ENCODE peak calls at places on chromosomes 11 and 22, in ten cellular contexts. C, I, S, K, W, F, M, U, H and B are unnamed samples.

GRCh38 chr11:122202951-122203456 is 87.0 kb upstream of the BLID start:
- DNase-seq in S (peak; percentile 49), U (peak; percentile 79), F (peak; percentile 84), W (no peak), I (peak; percentile 79), M (no peak), C (peak; percentile 76), K (peak; percentile 76), H (no peak), B (peak; percentile 39)

GRCh38 chr22:44046485-44047141 is 22.5 kb downstream of the PARVB start:
- DNase-seq in U (no peak), F (no peak), W (no peak), H (no peak), I (no peak), C (no peak), K (peak; percentile 48), M (no peak), S (no peak), B (no peak)

GRCh38 chr11:92702037-92702436 is 267.4 kb upstream of the MTNR1B start:
- DNase-seq in H (no peak), C (peak; percentile 26), U (no peak), S (no peak), K (no peak), W (no peak), M (no peak), F (no peak), I (no peak), B (no peak)

GRCh38 chr22:45503071-45503815 is 560 bp downstream of the FBLN1 start:
- DNase-seq in I (peak; percentile 72), U (no peak), M (no peak), W (no peak), F (no peak), S (no peak), H (no peak), K (no peak), C (no peak), B (no peak)

GRCh38 chr22:48279465-48279765 is 1517.0 kb downstream of the TBC1D22A start:
- DNase-seq in W (no peak), U (no peak), S (no peak), I (no peak), C (no peak), F (no peak), K (no peak), M (no peak), H (no peak), B (peak; percentile 23)

GRCh38 chr22:44005524-44005923 is 18.6 kb upstream of the PARVB start:
- DNase-seq in S (no peak), U (no peak), W (no peak), K (no peak), M (no peak), C (no peak), H (peak; percentile 57), I (no peak), F (no peak), B (no peak)

GRCh38 chr11:26700536-26701235 is 21.2 kb downstream of the SLC5A12 start:
- DNase-seq in F (no peak), W (no peak), C (no peak), U (no peak), I (peak; percentile 36), M (no peak), H (no peak), K (no peak), S (no peak), B (no peak)

GRCh38 chr11:49151211-49151610 is 57.2 kb downstream of the FOLH1 start:
- DNase-seq in F (no peak), C (no peak), I (no peak), K (no peak), U (no peak), M (no peak), W (no peak), S (no peak), H (no peak), B (no peak)

GRCh38 chr11:110065189-110065588 is 28.0 kb upstream of the ZC3H12C start:
- DNase-seq in F (no peak), H (no peak), C (no peak), M (no peak), W (no peak), U (no peak), I (no peak), S (no peak), K (no peak), B (no peak)

GRCh38 chr11:8906629-8907028 is 4.4 kb upstream of the AKIP1 start:
- DNase-seq in U (no peak), C (peak; percentile 85), K (no peak), H (no peak), M (no peak), I (no peak), F (peak; percentile 75), W (no peak), S (no peak), B (no peak)

GRCh38 chr11:37110383-37110782 is 512.3 kb upstream of the RAG2 start:
- DNase-seq in C (no peak), K (no peak), F (no peak), M (no peak), W (no peak), H (no peak), I (no peak), S (no peak), U (no peak), B (no peak)

GRCh38 chr22:34702279-34702678 is 363.7 kb upstream of the ISX start:
- DNase-seq in I (no peak), C (no peak), S (no peak), H (no peak), M (no peak), U (no peak), W (no peak), F (no peak), K (no peak), B (no peak)

GRCh38 chr11:85935751-85936150 is 80.6 kb downstream of the CCDC83 start:
- DNase-seq in W (no peak), S (no peak), I (no peak), C (no peak), M (no peak), K (no peak), F (no peak), U (no peak), H (no peak), B (no peak)

GRCh38 chr11:133953571-133953970 is 3.2 kb downstream of the IGSF9B start:
- DNase-seq in K (no peak), I (no peak), M (no peak), W (no peak), C (no peak), U (no peak), F (no peak), H (no peak), S (no peak), B (no peak)

GRCh38 chr11:111376453-111376871 is 2.6 kb downstream of the POU2AF1 start:
- DNase-seq in F (no peak), U (no peak), I (no peak), K (no peak), C (no peak), H (no peak), M (no peak), S (peak; percentile 42), W (no peak), B (no peak)

GRCh38 chr11:121354192-121354591 is 61.6 kb downstream of the SC5D start:
- DNase-seq in C (no peak), H (no peak), M (no peak), S (no peak), F (no peak), W (no peak), K (no peak), I (no peak), U (no peak), B (no peak)

GRCh38 chr22:36327922-36328551 is 59.7 kb downstream of the MYH9 start:
- DNase-seq in S (no peak), C (peak; percentile 52), K (no peak), I (no peak), H (no peak), M (no peak), F (peak; percentile 92), U (no peak), W (no peak), B (peak; percentile 72)

GRCh38 chr11:44424841-44425240 is 114.9 kb upstream of the ALX4 start:
- DNase-seq in S (no peak), F (no peak), W (no peak), U (no peak), C (no peak), K (no peak), M (no peak), I (no peak), H (no peak), B (no peak)

GRCh38 chr11:122317337-122317736 is 201.3 kb upstream of the BLID start:
- DNase-seq in F (peak; percentile 11), C (no peak), U (no peak), K (no peak), I (no peak), S (no peak), H (no peak), W (no peak), M (no peak), B (no peak)

GRCh38 chr11:24064309-24064903 is 432.4 kb upstream of the LUZP2 start:
- DNase-seq in F (no peak), S (no peak), I (no peak), K (no peak), U (no peak), C (no peak), H (no peak), W (no peak), M (no peak), B (no peak)

GRCh38 chr11:47924184-47924671 is 56.1 kb upstream of the PTPRJ start:
- DNase-seq in M (no peak), U (no peak), C (peak; percentile 80), W (no peak), F (peak; percentile 72), I (no peak), K (no peak), S (no peak), H (no peak), B (peak; percentile 72)

GRCh38 chr11:79400717-79401330 is 40.0 kb downstream of the TENM4 start:
- DNase-seq in I (peak; percentile 57), F (peak; percentile 30), W (no peak), H (no peak), U (no peak), C (peak; percentile 57), M (no peak), K (peak; percentile 39), S (no peak), B (no peak)

GRCh38 chr11:2507945-2508749 is 63.3 kb downstream of the KCNQ1 start:
- DNase-seq in H (no peak), U (peak; percentile 28), F (no peak), K (no peak), C (no peak), I (no peak), M (no peak), S (no peak), W (no peak), B (no peak)

GRCh38 chr11:100972046-100972445 is 157.6 kb downstream of the PGR start:
- DNase-seq in I (no peak), W (no peak), K (no peak), C (no peak), H (no peak), M (no peak), S (no peak), U (no peak), F (no peak), B (no peak)

GRCh38 chr22:20264614-20265452 is 3.3 kb downstream of the RTN4R start:
- DNase-seq in F (no peak), S (no peak), I (no peak), C (no peak), U (no peak), W (no peak), M (no peak), H (no peak), K (no peak), B (no peak)